ENCODE peak calls at places on chromosomes 3 and 15, in four cellular contexts. F is Panc1, O is HepG2, J is GM23338. X is an unnamed sample. For H3K27me3, the result is how much of the 10 kb centered on the place peaks cover.

GRCh38 chr3:65732060-65732933 is 306.4 kb downstream of the MAGI1 start:
- DNase-seq in F (peak), O (peak), J (peak), X (no peak)

GRCh38 chr15:78808550-78808949 is 2.7 kb downstream of the ADAMTS7 start:
- DNase-seq in F (peak), O (peak), J (peak), X (no peak)

GRCh38 chr3:153291052-153291689 is 129.1 kb downstream of the RAP2B start:
- DNase-seq in F (no peak), O (peak), J (peak), X (peak)

GRCh38 chr3:12931273-12931905 is 90.0 kb upstream of the RPL32 start:
- DNase-seq in F (no peak), O (no peak), J (peak), X (no peak)

GRCh38 chr3:131794766-131795381 is 239.9 kb downstream of the CPNE4 start:
- DNase-seq in F (peak), O (peak), J (peak), X (peak)

GRCh38 chr3:193791041-193792032 is 198.3 kb downstream of the OPA1 start:
- DNase-seq in F (no peak), O (no peak), J (no peak), X (peak)

GRCh38 chr15:62928242-62928995 is 114.1 kb upstream of the TPM1 start:
- DNase-seq in F (no peak), O (peak), J (no peak), X (no peak)

GRCh38 chr3:102206506-102207145 is 228.2 kb upstream of the ZPLD1 start:
- DNase-seq in F (no peak), O (no peak), J (peak), X (no peak)

GRCh38 chr3:177464392-177465225 is 267.3 kb upstream of the TBL1XR1 start:
- DNase-seq in F (no peak), O (no peak), J (no peak), X (no peak)

GRCh38 chr3:189041482-189042090 is 130.2 kb upstream of the TPRG1 start:
- DNase-seq in F (peak), O (peak), J (peak), X (peak)

GRCh38 chr3:65627102-65627501 is 411.6 kb downstream of the MAGI1 start:
- DNase-seq in F (no peak), O (no peak), J (no peak), X (no peak)

GRCh38 chr3:167716920-167717319 is 17.8 kb downstream of the PDCD10 start:
- DNase-seq in F (no peak), O (peak), J (no peak), X (no peak)

GRCh38 chr3:18394384-18394995 is 30.6 kb downstream of the SATB1 start:
- DNase-seq in F (no peak), O (no peak), J (no peak), X (no peak)

GRCh38 chr3:122893754-122894668 is 99.1 kb downstream of the SLC49A4 start:
- DNase-seq in F (no peak), O (peak), J (peak), X (no peak)

GRCh38 chr15:99361541-99362185 is 110.4 kb downstream of the LRRC28 start:
- DNase-seq in F (no peak), O (no peak), J (peak), X (no peak)

GRCh38 chr3:2915826-2916225 is 194.3 kb downstream of the IL5RA start:
- DNase-seq in F (no peak), O (no peak), J (no peak), X (peak)

GRCh38 chr3:12249519-12249918 is 39.4 kb upstream of the PPARG start:
- DNase-seq in F (no peak), O (no peak), J (no peak), X (no peak)

GRCh38 chr3:62319570-62320243 is 53.6 kb downstream of the FEZF2 start:
- DNase-seq in F (no peak), O (no peak), J (no peak), X (no peak)

GRCh38 chr3:10284496-10284895 is 8.3 kb downstream of the GHRL start:
- DNase-seq in F (no peak), O (no peak), J (no peak), X (no peak)

GRCh38 chr3:174955513-174956001 is 96.4 kb downstream of the NAALADL2 start:
- DNase-seq in F (no peak), O (peak), J (no peak), X (no peak)

GRCh38 chr15:25068696-25069095 is 113.9 kb downstream of the SNRPN start:
- DNase-seq in F (no peak), O (no peak), J (no peak), X (no peak)

GRCh38 chr15:80607288-80607980 is 87.7 kb upstream of the ABHD17C start:
- DNase-seq in F (no peak), O (no peak), J (no peak), X (no peak)
- TF ChIP-seq REST in F (no peak), O (no peak), J (no peak), X (no peak)

GRCh38 chr3:97464035-97464434 is 300.5 kb upstream of the ARL6 start:
- DNase-seq in F (no peak), O (no peak), J (peak), X (no peak)
- H3K27me3 ChIP-seq in F (under half), O (under half), J (under half), X (under half)

GRCh38 chr15:85831415-85832113 is 36.8 kb upstream of the KLHL25 start:
- DNase-seq in F (no peak), O (peak), J (peak), X (no peak)
- TF ChIP-seq CTCF in F (peak), O (peak), J (peak), X (no peak)

GRCh38 chr3:172073262-172073915 is 34.0 kb downstream of the FNDC3B start:
- DNase-seq in F (no peak), O (no peak), J (no peak), X (no peak)

GRCh38 chr3:172072543-172072942 is 33.2 kb downstream of the FNDC3B start:
- DNase-seq in F (no peak), O (no peak), J (no peak), X (no peak)

GRCh38 chr3:172074027-172074426 is 34.6 kb downstream of the FNDC3B start:
- DNase-seq in F (no peak), O (no peak), J (no peak), X (peak)

GRCh38 chr3:172076212-172076611 is 36.8 kb downstream of the FNDC3B start:
- DNase-seq in F (no peak), O (no peak), J (no peak), X (no peak)

GRCh38 chr3:172074578-172074977 is 35.2 kb downstream of the FNDC3B start:
- DNase-seq in F (no peak), O (no peak), J (no peak), X (peak)
- TF ChIP-seq REST in F (no peak), O (no peak), J (no peak), X (no peak)

DNA sequence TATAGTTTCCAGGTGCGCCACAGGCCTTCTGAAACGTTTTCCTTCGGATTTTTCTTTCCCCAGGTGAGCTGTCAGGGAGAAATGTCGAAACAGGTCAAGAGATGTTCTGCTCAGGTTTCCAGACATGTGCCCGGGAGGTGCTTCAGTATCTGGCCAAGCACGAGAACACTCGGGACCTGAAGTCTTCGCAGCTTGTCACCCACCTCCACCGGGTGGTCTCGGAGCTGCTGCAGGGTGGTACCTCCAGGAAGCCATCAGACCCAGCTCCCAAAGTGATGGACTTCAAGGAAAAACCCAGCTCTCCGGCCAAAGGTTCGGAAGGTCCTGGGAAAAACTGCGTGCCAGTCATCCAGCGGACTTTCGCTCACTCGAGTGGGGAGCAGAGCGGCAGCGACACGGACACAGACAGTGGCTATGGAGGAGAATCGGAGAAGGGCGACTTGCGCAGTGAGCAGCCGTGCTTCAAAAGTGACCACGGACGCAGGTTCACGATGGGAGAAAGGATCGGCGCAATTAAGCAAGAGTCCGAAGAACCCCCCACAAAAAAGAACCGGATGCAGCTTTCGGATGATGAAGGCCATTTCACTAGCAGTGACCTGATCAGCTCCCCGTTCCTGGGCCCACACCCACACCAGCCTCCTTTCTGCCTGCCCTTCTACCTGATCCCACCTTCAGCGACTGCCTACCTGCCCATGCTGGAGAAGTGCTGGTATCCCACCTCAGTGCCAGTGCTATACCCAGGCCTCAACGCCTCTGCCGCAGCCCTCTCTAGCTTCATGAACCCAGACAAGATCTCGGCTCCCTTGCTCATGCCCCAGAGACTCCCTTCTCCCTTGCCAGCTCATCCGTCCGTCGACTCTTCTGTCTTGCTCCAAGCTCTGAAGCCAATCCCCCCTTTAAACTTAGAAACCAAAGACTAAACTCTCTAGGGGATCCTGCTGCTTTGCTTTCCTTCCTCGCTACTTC is 3.8 kb downstream of the BHLHE40 start:
- DNase-seq in F (no peak), O (no peak), J (no peak), X (no peak)
- H3K27me3 ChIP-seq in F (under half), O (under half), J (half or more), X (under half)

DNA sequence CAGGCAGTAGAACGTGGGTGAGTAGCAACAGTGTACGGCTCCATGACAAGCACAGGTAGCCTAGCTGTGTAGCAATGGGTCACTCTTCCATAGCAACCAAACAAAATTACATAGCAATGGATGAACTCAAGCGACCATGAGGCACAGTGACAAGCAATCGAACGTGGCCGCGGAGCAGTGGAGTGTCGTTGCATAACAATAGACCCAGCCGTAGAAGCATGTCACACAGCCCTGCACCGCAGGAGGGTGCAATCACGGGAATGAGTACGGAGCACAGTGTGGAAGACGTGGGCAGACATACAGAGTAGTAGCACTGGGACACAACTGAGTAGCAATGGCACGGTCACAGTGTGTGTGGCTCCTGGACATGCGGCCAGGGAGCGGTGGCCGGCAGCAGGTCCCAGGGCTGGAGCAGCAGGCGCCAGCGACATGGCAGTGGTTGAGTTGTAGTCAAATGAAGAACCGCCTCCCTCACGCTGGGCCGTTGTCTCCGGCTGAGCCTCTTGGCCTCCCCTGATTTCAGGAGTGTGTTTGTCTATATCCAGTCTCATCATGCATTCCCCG is 64.0 kb downstream of the CCDC33 start:
- DNase-seq in F (no peak), O (no peak), J (peak), X (no peak)
- TF ChIP-seq CTCF in F (no peak), O (no peak), J (no peak), X (no peak)